ENCODE peak calls at places on chromosomes 4 and X, in five cellular contexts. Y is SW 1271; A is ovary; Q is CD4-positive, alpha-beta memory T cell; J is naive thymus-derived CD8-positive, alpha-beta T cell. F is an unnamed sample.
A peak's percentile ranks its signal among the peaks of the same experiment; 100 is the strongest.

GRCh38 chrX:46922601-46923000 is 10.4 kb downstream of the JADE3 start:
- DNase-seq in A (no peak), J (no peak), Y (no peak), Q (no peak), F (no peak)

GRCh38 chr4:107035711-107036601 is at the start of gene DKK2:
- DNase-seq in Q (no peak), Y (no peak), A (no peak), J (no peak), F (no peak)

GRCh38 chr4:185956546-185956945 is 112.4 kb upstream of the TLR3 start:
- DNase-seq in Y (no peak), A (no peak), Q (no peak), J (no peak), F (no peak)

GRCh38 chr4:70632028-70632427 is 3.5 kb downstream of the ENAM start:
- DNase-seq in A (no peak), J (no peak), Y (peak; percentile 62), Q (no peak), F (no peak)

GRCh38 chr4:126871810-126872209 is 760.9 kb upstream of the INTU start:
- DNase-seq in A (no peak), Y (no peak), J (no peak), Q (no peak), F (no peak)

GRCh38 chrX:129825746-129826505 is 17.8 kb downstream of the ZDHHC9 start:
- DNase-seq in A (no peak), Q (no peak), Y (no peak), J (no peak), F (peak; percentile 57)

GRCh38 chr4:3470244-3471097 is 7.4 kb downstream of the DOK7 start:
- DNase-seq in Q (no peak), Y (no peak), J (no peak), A (no peak), F (no peak)

GRCh38 chrX:10444204-10444603 is 176.2 kb downstream of the MID1 start:
- DNase-seq in Y (no peak), A (no peak), J (no peak), Q (no peak), F (no peak)

GRCh38 chr4:25107827-25108516 is 52.3 kb downstream of the SEPSECS start:
- DNase-seq in J (no peak), Q (no peak), Y (no peak), A (no peak), F (no peak)

GRCh38 chr4:4810365-4810764 is 49.1 kb upstream of the MSX1 start:
- DNase-seq in J (no peak), Y (no peak), Q (no peak), A (no peak), F (no peak)

GRCh38 chrX:2931612-2932011 is 2.5 kb upstream of the ARSD start:
- DNase-seq in Q (no peak), J (no peak), A (no peak), Y (no peak), F (no peak)

GRCh38 chr4:114267976-114268375 is 288.5 kb upstream of the ARSJ start:
- DNase-seq in Q (no peak), J (no peak), A (no peak), Y (no peak), F (no peak)

GRCh38 chrX:21929209-21929608 is 11.3 kb upstream of the SMS start:
- DNase-seq in Q (no peak), A (no peak), J (no peak), Y (no peak), F (no peak)

GRCh38 chrX:34147345-34147744 is 15.2 kb upstream of the FAM47A start:
- DNase-seq in Q (no peak), Y (no peak), J (no peak), A (no peak), F (no peak)

GRCh38 chrX:74980802-74981201 is 55.5 kb upstream of the NEXMIF start:
- DNase-seq in A (no peak), J (no peak), Y (no peak), Q (no peak), F (no peak)

GRCh38 chr4:70722199-70722791 is 531 bp downstream of the RUFY3 start:
- DNase-seq in J (no peak), Y (no peak), A (peak; percentile 21), Q (peak; percentile 73), F (no peak)

GRCh38 chr4:101183658-101184373 is 163.5 kb downstream of the PPP3CA start:
- DNase-seq in Y (no peak), J (no peak), A (no peak), Q (no peak), F (no peak)

GRCh38 chrX:40573763-40574162 is 7.0 kb upstream of the ATP6AP2 start:
- DNase-seq in J (no peak), Q (peak; percentile 51), A (no peak), Y (no peak), F (no peak)

GRCh38 chr4:166043801-166044200 is 170.8 kb downstream of the TLL1 start:
- DNase-seq in Q (no peak), Y (no peak), J (no peak), A (no peak), F (no peak)

GRCh38 chrX:38882894-38883620 is 81.8 kb downstream of the MID1IP1 start:
- DNase-seq in J (no peak), Y (no peak), Q (no peak), A (no peak), F (no peak)

GRCh38 chrX:39212456-39212855 is 411.2 kb downstream of the MID1IP1 start:
- DNase-seq in A (no peak), Y (no peak), Q (no peak), J (no peak), F (no peak)